ENCODE peak calls at places on chromosomes 12 and 14, in four cellular contexts. M is fibroblast of lung, T is GM12878, H is mesenchymal stem cell. D is an unnamed sample.

GRCh38 chr12:115866909-115867525 is 410.5 kb downstream of the MED13L start:
- DNase-seq in T (no peak), H (no peak), M (no peak), D (no peak)

GRCh38 chr12:119710374-119710773 is 42.4 kb downstream of the PRKAB1 start:
- DNase-seq in T (no peak), M (no peak), H (no peak), D (no peak)

GRCh38 chr14:96702831-96703230 is 94.4 kb upstream of the VRK1 start:
- DNase-seq in T (no peak), M (no peak), H (no peak), D (no peak)

GRCh38 chr14:61322011-61322798 is 826 bp downstream of the PRKCH start:
- DNase-seq in H (no peak), M (no peak), T (no peak), D (peak; percentile 61)

GRCh38 chr14:104974665-104975390 is 3.3 kb downstream of the AHNAK2 start:
- DNase-seq in T (no peak), M (no peak), H (no peak), D (no peak)

GRCh38 chr12:96981053-96981452 is 74.0 kb downstream of the NEDD1 start:
- DNase-seq in M (peak; percentile 68), H (peak; percentile 55), T (no peak), D (peak; percentile 18)

GRCh38 chr14:50053935-50054334 is 62.4 kb downstream of the VCPKMT start:
- DNase-seq in T (no peak), M (no peak), H (no peak), D (no peak)

GRCh38 chr14:30272848-30273563 is 286.0 kb upstream of the G2E3 start:
- DNase-seq in H (no peak), M (no peak), T (no peak), D (no peak)

GRCh38 chr12:69671597-69671996 is 27.5 kb downstream of the BEST3 start:
- DNase-seq in M (no peak), T (no peak), H (no peak), D (no peak)

GRCh38 chr12:93982847-93983315 is 165.5 kb upstream of the PLXNC1 start:
- DNase-seq in T (no peak), H (peak; percentile 87), M (peak; percentile 85), D (peak; percentile 48)

GRCh38 chr12:30169839-30170591 is 386.3 kb upstream of the TMTC1 start:
- DNase-seq in T (no peak), M (no peak), H (no peak), D (peak; percentile 35)

GRCh38 chr14:104108570-104109060 is 23.1 kb downstream of the ASPG start:
- DNase-seq in M (no peak), T (no peak), H (no peak), D (no peak)

GRCh38 chr14:33275879-33276278 is 337.2 kb downstream of the NPAS3 start:
- DNase-seq in H (no peak), T (no peak), M (no peak), D (no peak)

GRCh38 chr14:55912344-55912743 is 205.9 kb upstream of the PELI2 start:
- DNase-seq in T (no peak), M (no peak), H (no peak), D (no peak)

GRCh38 chr12:118979763-118980406 is 1.5 kb upstream of the SRRM4 start:
- DNase-seq in M (peak; percentile 40), H (peak; percentile 31), T (no peak), D (peak; percentile 79)

GRCh38 chr12:45232771-45233372 is 17.0 kb downstream of the ANO6 start:
- DNase-seq in H (peak; percentile 99), T (peak; percentile 51), M (peak; percentile 92), D (peak; percentile 83)

GRCh38 chr14:24080142-24080530 is 8.8 kb downstream of the CPNE6 start:
- DNase-seq in H (no peak), M (no peak), T (no peak), D (no peak)

GRCh38 chr12:10366875-10367274 is 23.0 kb downstream of the KLRK1 start:
- DNase-seq in M (peak; percentile 78), T (no peak), H (peak; percentile 40), D (peak; percentile 42)

GRCh38 chr14:33847066-33847465 is 103.8 kb downstream of the EGLN3 start:
- DNase-seq in M (no peak), H (no peak), T (no peak), D (no peak)

GRCh38 chr14:70822706-70823185 is 13.4 kb upstream of the MAP3K9 start:
- DNase-seq in H (peak; percentile 52), M (no peak), T (no peak), D (peak; percentile 78)

GRCh38 chr14:76961631-76962302 is 66.7 kb downstream of the IRF2BPL start:
- DNase-seq in H (peak; percentile 98), M (peak; percentile 88), T (peak; percentile 100), D (peak; percentile 90)

GRCh38 chr14:92675421-92675820 is 73.0 kb downstream of the LGMN start:
- DNase-seq in H (no peak), T (no peak), M (no peak), D (no peak)
- H3K4me2 ChIP-seq in H (no peak overlapping the region), T (peak overlapping the region; percentile 90), M (no peak overlapping the region), D (no peak overlapping the region)

DNA sequence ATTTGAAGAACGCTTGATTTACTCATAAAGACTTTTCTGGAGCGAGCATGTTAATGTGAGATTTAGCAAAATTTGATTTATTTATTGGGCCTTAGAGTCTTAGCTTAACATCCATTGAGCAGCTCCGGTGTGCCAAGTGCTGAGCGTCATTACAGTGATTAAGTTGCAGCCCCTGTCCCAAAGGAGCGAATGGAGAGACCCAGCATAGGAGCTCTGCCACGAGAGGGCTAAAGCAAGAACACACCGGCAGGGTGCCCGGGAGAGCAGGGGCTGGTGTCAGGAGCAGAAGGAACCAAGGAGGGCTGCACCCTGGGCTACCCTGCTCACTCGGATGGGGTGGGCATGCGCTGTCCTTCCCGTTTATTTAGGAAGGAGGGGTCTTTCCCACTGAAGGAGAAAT is 50.6 kb downstream of the PPP2R5C start:
- DNase-seq in H (no peak), T (no peak), M (no peak), D (no peak)
- H3K4me2 ChIP-seq in H (no peak overlapping the region), T (peak overlapping the region; percentile 96), M (peak overlapping the region; percentile 60), D (peak overlapping the region; percentile 77)

GRCh38 chr12:51390457-51391046 is 654 bp downstream of the GALNT6 start:
- DNase-seq in T (no peak), H (no peak), M (no peak), D (no peak)
- H3K4me2 ChIP-seq in T (peak overlapping the region; percentile 91), H (no peak overlapping the region), M (peak overlapping the region; percentile 83), D (peak overlapping the region; percentile 96)

GRCh38 chr14:95317817-95318343 is 1.8 kb downstream of the CLMN start:
- DNase-seq in H (no peak), T (no peak), M (no peak), D (no peak)

GRCh38 chr14:95316826-95317225 is 2.9 kb downstream of the CLMN start:
- DNase-seq in M (no peak), H (no peak), T (no peak), D (no peak)

GRCh38 chr14:95318870-95319311 is 817 bp downstream of the CLMN start:
- DNase-seq in H (no peak), T (no peak), M (no peak), D (no peak)

GRCh38 chr14:95319312-95320075 is at the start of gene CLMN:
- DNase-seq in M (peak; percentile 14), H (peak; percentile 28), T (no peak), D (peak; percentile 80)

GRCh38 chr14:95318399-95318834 is 1.3 kb downstream of the CLMN start:
- DNase-seq in H (no peak), M (no peak), T (no peak), D (peak; percentile 26)
- H3K4me2 ChIP-seq in H (peak overlapping the region; percentile 93), M (no peak overlapping the region), T (peak overlapping the region; percentile 92), D (peak overlapping the region; percentile 99)

DNA sequence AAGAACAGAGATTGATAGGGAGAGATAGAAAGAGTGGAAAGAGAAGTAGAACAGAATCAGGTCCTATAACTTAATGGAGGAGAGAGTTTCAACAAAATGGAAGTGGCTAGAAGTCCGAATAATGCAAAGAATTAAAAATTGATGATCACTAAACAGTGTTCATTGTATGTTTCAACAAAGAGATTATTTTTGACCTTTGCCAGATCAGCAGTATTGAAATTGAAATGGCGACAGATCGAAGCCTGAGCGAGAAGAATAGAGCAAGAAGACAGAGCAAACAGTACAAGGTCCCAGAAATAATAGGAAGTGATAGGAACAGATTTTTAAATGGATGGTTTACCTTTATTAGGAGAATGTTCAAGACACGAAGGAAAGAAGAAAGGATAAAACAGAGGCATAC is 1012.8 kb upstream of the FBXO33 start:
- DNase-seq in H (no peak), T (no peak), M (no peak), D (no peak)
- H3K4me2 ChIP-seq in H (no peak overlapping the region), T (no peak overlapping the region), M (no peak overlapping the region), D (no peak overlapping the region)

GRCh38 chr12:105835505-105835904 is 303.2 kb downstream of the NUAK1 start:
- DNase-seq in T (no peak), H (no peak), M (no peak), D (no peak)

GRCh38 chr12:105836235-105836634 is 302.5 kb downstream of the NUAK1 start:
- DNase-seq in M (no peak), H (no peak), T (no peak), D (no peak)

GRCh38 chr12:105841880-105842279 is 296.9 kb downstream of the NUAK1 start:
- DNase-seq in H (no peak), T (no peak), M (peak; percentile 3), D (no peak)

GRCh38 chr12:105840384-105840783 is 298.4 kb downstream of the NUAK1 start:
- DNase-seq in T (no peak), H (no peak), M (no peak), D (no peak)

DNA sequence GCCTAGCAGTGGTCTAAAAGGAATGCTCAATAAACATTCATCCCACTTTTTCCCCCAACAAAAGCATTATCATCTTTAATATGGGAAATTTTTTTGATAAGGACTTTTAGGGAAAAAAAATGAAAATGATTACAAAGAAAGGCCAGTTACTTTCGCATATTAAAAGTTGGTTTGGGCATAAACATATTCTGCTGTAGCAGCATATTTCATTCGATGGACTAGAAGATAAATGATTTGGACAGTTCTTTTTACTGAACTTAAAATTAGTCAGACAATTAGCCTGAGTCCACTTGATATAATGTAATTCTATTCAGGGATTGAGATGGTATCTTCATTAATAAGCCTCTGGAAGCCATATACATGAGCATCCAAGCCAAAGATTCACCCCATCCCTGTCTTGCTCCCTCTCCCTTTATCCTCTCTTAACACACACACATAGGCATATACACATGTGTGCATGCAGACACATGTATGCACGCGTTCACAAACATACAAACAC is 299.1 kb downstream of the NUAK1 start:
- DNase-seq in H (no peak), T (no peak), M (no peak), D (no peak)
- H3K4me2 ChIP-seq in H (no peak overlapping the region), T (no peak overlapping the region), M (no peak overlapping the region), D (no peak overlapping the region)

DNA sequence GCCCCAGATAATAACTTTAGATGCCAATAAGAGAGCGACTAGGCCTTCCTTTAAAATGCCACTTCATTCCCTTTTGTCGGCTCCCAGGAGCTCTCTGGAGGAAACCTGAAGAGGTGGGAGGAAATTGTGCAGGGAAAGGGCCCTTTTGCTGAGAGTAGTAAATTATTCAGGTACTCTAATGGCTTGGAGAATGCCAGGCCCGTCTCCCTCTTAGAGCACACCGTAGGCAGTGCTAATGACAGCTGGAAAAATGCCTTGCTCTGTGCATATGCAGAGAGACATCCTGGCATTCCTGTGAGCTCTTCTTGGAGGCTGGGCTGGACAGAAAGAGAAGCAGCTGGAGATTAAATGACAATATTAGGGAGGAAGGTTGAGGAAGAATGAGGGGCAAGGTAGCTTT is 115.0 kb upstream of the RPH3A start:
- DNase-seq in T (no peak), M (no peak), H (no peak), D (no peak)
- H3K4me2 ChIP-seq in T (no peak overlapping the region), M (no peak overlapping the region), H (no peak overlapping the region), D (no peak overlapping the region)